ENCODE peak calls at places on chromosomes 3 and 15, in six cellular contexts. One of them, this sample, is unnamed.

GRCh38 chr15:67809441-67809840 is 15.9 kb upstream of the SKOR1 start:
- DNase-seq in mesendoderm: no peak
- DNase-seq in H9: peak
- DNase-seq in IMR-90: no peak
- DNase-seq in neuronal stem cell: no peak
- DNase-seq in H1: no peak
- DNase-seq in this sample: no peak

GRCh38 chr3:168248383-168249047 is 152.8 kb upstream of the GOLIM4 start:
- DNase-seq in neuronal stem cell: peak
- DNase-seq in IMR-90: peak
- DNase-seq in mesendoderm: peak
- DNase-seq in H9: peak
- DNase-seq in H1: peak
- DNase-seq in this sample: peak

GRCh38 chr3:67000006-67000405 is 1.9 kb downstream of the KBTBD8 start:
- DNase-seq in IMR-90: peak
- DNase-seq in neuronal stem cell: no peak
- DNase-seq in mesendoderm: no peak
- DNase-seq in H9: no peak
- DNase-seq in H1: no peak
- DNase-seq in this sample: peak

GRCh38 chr3:17747184-17747889 is 4.9 kb upstream of the TBC1D5 start:
- DNase-seq in H9: no peak
- DNase-seq in H1: no peak
- DNase-seq in neuronal stem cell: no peak
- DNase-seq in IMR-90: no peak
- DNase-seq in mesendoderm: no peak
- DNase-seq in this sample: no peak

GRCh38 chr15:90030376-90030775 is 29.3 kb downstream of the ZNF710 start:
- DNase-seq in mesendoderm: no peak
- DNase-seq in IMR-90: no peak
- DNase-seq in H1: no peak
- DNase-seq in H9: no peak
- DNase-seq in neuronal stem cell: no peak
- DNase-seq in this sample: no peak

GRCh38 chr3:102605146-102605545 is 170.3 kb downstream of the ZPLD1 start:
- DNase-seq in neuronal stem cell: no peak
- DNase-seq in H1: no peak
- DNase-seq in mesendoderm: no peak
- DNase-seq in H9: no peak
- DNase-seq in IMR-90: no peak
- DNase-seq in this sample: no peak

GRCh38 chr3:128222771-128223386 is 69.6 kb downstream of the EEFSEC start:
- DNase-seq in H9: no peak
- DNase-seq in neuronal stem cell: no peak
- DNase-seq in IMR-90: peak
- DNase-seq in H1: no peak
- DNase-seq in mesendoderm: no peak
- DNase-seq in this sample: no peak

GRCh38 chr15:74793135-74794028 is 11.5 kb downstream of the CSK start:
- DNase-seq in mesendoderm: no peak
- DNase-seq in H1: no peak
- DNase-seq in H9: no peak
- DNase-seq in neuronal stem cell: no peak
- DNase-seq in IMR-90: no peak
- DNase-seq in this sample: peak

GRCh38 chr3:116445291-116445841 is at the start of gene LSAMP:
- DNase-seq in neuronal stem cell: peak
- DNase-seq in mesendoderm: peak
- DNase-seq in H9: peak
- DNase-seq in IMR-90: peak
- DNase-seq in H1: peak
- DNase-seq in this sample: peak

GRCh38 chr15:42137461-42138261 is 18.8 kb downstream of the PLA2G4F start:
- DNase-seq in H9: peak
- DNase-seq in H1: peak
- DNase-seq in mesendoderm: peak
- DNase-seq in IMR-90: peak
- DNase-seq in neuronal stem cell: peak
- DNase-seq in this sample: peak

GRCh38 chr3:44966795-44967278 is 9.1 kb downstream of the ZDHHC3 start:
- DNase-seq in H9: no peak
- DNase-seq in H1: no peak
- DNase-seq in neuronal stem cell: no peak
- DNase-seq in mesendoderm: no peak
- DNase-seq in IMR-90: no peak
- DNase-seq in this sample: no peak

GRCh38 chr3:147038456-147038855 is 367.9 kb downstream of the ZIC4 start:
- DNase-seq in neuronal stem cell: no peak
- DNase-seq in mesendoderm: no peak
- DNase-seq in IMR-90: no peak
- DNase-seq in H9: no peak
- DNase-seq in H1: no peak
- DNase-seq in this sample: peak

GRCh38 chr3:100581650-100582049 is 27.8 kb upstream of the ADGRG7 start:
- DNase-seq in neuronal stem cell: no peak
- DNase-seq in H1: no peak
- DNase-seq in mesendoderm: no peak
- DNase-seq in H9: no peak
- DNase-seq in IMR-90: peak
- DNase-seq in this sample: no peak

GRCh38 chr3:18153571-18154173 is 271.5 kb downstream of the SATB1 start:
- DNase-seq in H9: no peak
- DNase-seq in neuronal stem cell: peak
- DNase-seq in IMR-90: peak
- DNase-seq in mesendoderm: peak
- DNase-seq in H1: no peak
- DNase-seq in this sample: peak

GRCh38 chr15:85499498-85499897 is 119.1 kb downstream of the AKAP13 start:
- DNase-seq in H9: no peak
- DNase-seq in H1: no peak
- DNase-seq in mesendoderm: no peak
- DNase-seq in IMR-90: peak
- DNase-seq in neuronal stem cell: no peak
- DNase-seq in this sample: no peak

GRCh38 chr3:67622652-67623051 is 31.8 kb downstream of the SUCLG2 start:
- DNase-seq in neuronal stem cell: no peak
- DNase-seq in H9: no peak
- DNase-seq in mesendoderm: no peak
- DNase-seq in IMR-90: no peak
- DNase-seq in H1: no peak
- DNase-seq in this sample: no peak

GRCh38 chr15:90718232-90718631 is 1.1 kb downstream of the BLM start:
- DNase-seq in mesendoderm: no peak
- DNase-seq in neuronal stem cell: no peak
- DNase-seq in H9: no peak
- DNase-seq in H1: no peak
- DNase-seq in IMR-90: no peak
- DNase-seq in this sample: no peak

GRCh38 chr3:99084825-99085224 is 183.3 kb upstream of the DCBLD2 start:
- DNase-seq in IMR-90: no peak
- DNase-seq in neuronal stem cell: no peak
- DNase-seq in H1: no peak
- DNase-seq in H9: no peak
- DNase-seq in mesendoderm: no peak
- DNase-seq in this sample: no peak

GRCh38 chr3:184472723-184473419 is 88.7 kb upstream of the EPHB3 start:
- DNase-seq in H9: no peak
- DNase-seq in IMR-90: no peak
- DNase-seq in H1: no peak
- DNase-seq in neuronal stem cell: no peak
- DNase-seq in mesendoderm: no peak
- DNase-seq in this sample: no peak

GRCh38 chr15:81589671-81590070 is 215.7 kb upstream of the TMC3 start:
- DNase-seq in neuronal stem cell: no peak
- DNase-seq in mesendoderm: no peak
- DNase-seq in IMR-90: no peak
- DNase-seq in H1: no peak
- DNase-seq in H9: no peak
- DNase-seq in this sample: no peak

GRCh38 chr3:58281069-58281468 is 25.0 kb upstream of the RPP14 start:
- DNase-seq in IMR-90: no peak
- DNase-seq in neuronal stem cell: no peak
- DNase-seq in H1: no peak
- DNase-seq in H9: no peak
- DNase-seq in mesendoderm: no peak
- DNase-seq in this sample: no peak

GRCh38 chr3:188605960-188606359 is 452.0 kb downstream of the LPP start:
- DNase-seq in IMR-90: no peak
- DNase-seq in H9: no peak
- DNase-seq in neuronal stem cell: no peak
- DNase-seq in H1: no peak
- DNase-seq in mesendoderm: no peak
- DNase-seq in this sample: no peak

GRCh38 chr3:58180940-58181587 is 29.7 kb downstream of the DNASE1L3 start:
- DNase-seq in IMR-90: no peak
- DNase-seq in neuronal stem cell: no peak
- DNase-seq in mesendoderm: no peak
- DNase-seq in H1: no peak
- DNase-seq in H9: no peak
- DNase-seq in this sample: no peak

GRCh38 chr15:91849749-91850161 is 3.8 kb upstream of the SLCO3A1 start:
- DNase-seq in neuronal stem cell: no peak
- DNase-seq in mesendoderm: peak
- DNase-seq in H9: no peak
- DNase-seq in IMR-90: peak
- DNase-seq in H1: no peak
- DNase-seq in this sample: peak

GRCh38 chr3:179603831-179604230 is 607 bp downstream of the MRPL47 start:
- DNase-seq in neuronal stem cell: no peak
- DNase-seq in H1: no peak
- DNase-seq in IMR-90: no peak
- DNase-seq in mesendoderm: no peak
- DNase-seq in H9: no peak
- DNase-seq in this sample: no peak

GRCh38 chr15:76994001-76994400 is 925 bp upstream of the PSTPIP1 start:
- DNase-seq in H9: no peak
- DNase-seq in neuronal stem cell: no peak
- DNase-seq in IMR-90: no peak
- DNase-seq in H1: no peak
- DNase-seq in mesendoderm: no peak
- DNase-seq in this sample: no peak

GRCh38 chr3:184619348-184619747 is 57.8 kb downstream of the EPHB3 start:
- DNase-seq in mesendoderm: peak
- DNase-seq in IMR-90: no peak
- DNase-seq in H9: no peak
- DNase-seq in H1: no peak
- DNase-seq in neuronal stem cell: no peak
- DNase-seq in this sample: peak

DNA sequence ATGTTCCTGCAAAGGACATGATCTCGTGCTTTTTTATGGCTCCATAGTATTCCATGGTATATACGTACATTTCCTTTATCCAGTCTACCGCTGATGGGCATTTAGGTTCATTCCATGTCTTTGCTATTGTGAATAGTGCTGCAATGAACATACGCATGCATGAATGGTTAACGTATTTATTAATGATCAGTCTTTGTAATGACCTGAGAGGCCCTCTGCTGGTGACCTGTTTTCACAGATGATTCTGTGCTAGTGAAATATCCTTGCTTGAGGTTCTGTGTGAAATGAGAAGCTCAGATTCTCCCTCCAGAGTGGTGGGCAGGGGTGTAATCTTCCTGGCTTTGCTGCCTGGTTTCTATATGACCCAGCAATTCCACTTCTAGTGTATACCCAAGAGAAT is 160.2 kb upstream of the RASGRP1 start:
- DNase-seq in IMR-90: no peak
- DNase-seq in H1: no peak
- DNase-seq in neuronal stem cell: no peak
- DNase-seq in H9: no peak
- DNase-seq in mesendoderm: no peak
- DNase-seq in this sample: no peak
- H3K18ac ChIP-seq in IMR-90: no peak
- H3K18ac ChIP-seq in H1: no peak
- H3K18ac ChIP-seq in neuronal stem cell: no peak
- H3K18ac ChIP-seq in H9: no peak
- H3K18ac ChIP-seq in mesendoderm: no peak
- H3K18ac ChIP-seq in this sample: no peak

GRCh38 chr3:149958171-149958796 is 12.4 kb downstream of the PFN2 start:
- DNase-seq in IMR-90: no peak
- DNase-seq in neuronal stem cell: no peak
- DNase-seq in H9: no peak
- DNase-seq in mesendoderm: peak
- DNase-seq in H1: no peak
- DNase-seq in this sample: no peak

GRCh38 chr3:149959443-149959842 is 11.3 kb downstream of the PFN2 start:
- DNase-seq in H1: no peak
- DNase-seq in neuronal stem cell: no peak
- DNase-seq in H9: no peak
- DNase-seq in IMR-90: peak
- DNase-seq in mesendoderm: no peak
- DNase-seq in this sample: no peak

GRCh38 chr3:149957352-149958140 is 13.1 kb downstream of the PFN2 start:
- DNase-seq in neuronal stem cell: no peak
- DNase-seq in IMR-90: no peak
- DNase-seq in H9: no peak
- DNase-seq in H1: no peak
- DNase-seq in mesendoderm: no peak
- DNase-seq in this sample: no peak

GRCh38 chr3:149955449-149955848 is 15.2 kb downstream of the PFN2 start:
- DNase-seq in IMR-90: no peak
- DNase-seq in neuronal stem cell: no peak
- DNase-seq in mesendoderm: no peak
- DNase-seq in H1: no peak
- DNase-seq in H9: no peak
- DNase-seq in this sample: peak

GRCh38 chr3:149954812-149955211 is 15.9 kb downstream of the PFN2 start:
- DNase-seq in mesendoderm: no peak
- DNase-seq in IMR-90: no peak
- DNase-seq in H9: no peak
- DNase-seq in H1: no peak
- DNase-seq in neuronal stem cell: no peak
- DNase-seq in this sample: peak
- H2BK15ac ChIP-seq in mesendoderm: no peak
- H2BK15ac ChIP-seq in IMR-90: no peak
- H2BK15ac ChIP-seq in H9: no peak
- H2BK15ac ChIP-seq in H1: no peak
- H2BK15ac ChIP-seq in neuronal stem cell: no peak
- H2BK15ac ChIP-seq in this sample: no peak

GRCh38 chr3:33442190-33442589 is 2.0 kb upstream of the UBP1 start:
- DNase-seq in neuronal stem cell: no peak
- DNase-seq in H9: no peak
- DNase-seq in H1: no peak
- DNase-seq in mesendoderm: no peak
- DNase-seq in IMR-90: no peak
- DNase-seq in this sample: no peak
- H3K18ac ChIP-seq in neuronal stem cell: no peak
- H3K18ac ChIP-seq in H9: no peak
- H3K18ac ChIP-seq in H1: no peak
- H3K18ac ChIP-seq in mesendoderm: no peak
- H3K18ac ChIP-seq in IMR-90: no peak
- H3K18ac ChIP-seq in this sample: no peak

DNA sequence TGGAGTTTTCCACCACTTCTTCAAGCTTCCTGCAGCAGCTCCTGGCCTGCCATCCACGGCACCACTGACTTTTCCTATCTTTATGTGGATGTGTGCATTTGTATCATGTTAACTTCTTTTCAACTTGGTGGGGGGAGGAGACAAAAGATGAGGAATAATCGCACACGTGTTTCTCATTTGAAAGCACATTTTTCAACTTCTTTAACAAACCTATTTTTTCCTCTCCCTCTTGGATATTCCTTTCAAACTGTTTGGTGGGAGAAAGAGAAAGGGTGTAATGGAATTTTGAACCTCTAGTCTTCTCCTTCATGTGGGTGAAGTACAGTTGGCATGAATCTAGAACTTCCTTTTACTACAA is 61.1 kb upstream of the LRTM1 start:
- DNase-seq in H1: no peak
- DNase-seq in H9: no peak
- DNase-seq in IMR-90: no peak
- DNase-seq in mesendoderm: no peak
- DNase-seq in neuronal stem cell: no peak
- DNase-seq in this sample: no peak
- H2BK15ac ChIP-seq in H1: no peak
- H2BK15ac ChIP-seq in H9: no peak
- H2BK15ac ChIP-seq in IMR-90: no peak
- H2BK15ac ChIP-seq in mesendoderm: no peak
- H2BK15ac ChIP-seq in neuronal stem cell: no peak
- H2BK15ac ChIP-seq in this sample: no peak